ENCODE peak calls at places on chromosomes 2 and 18, in four cellular contexts. X is breast epithelium, P is astrocyte of the cerebellum, U is nephron progenitor cell. W is an unnamed sample.

GRCh38 chr18:76658627-76659026 is 163.6 kb upstream of the ZNF516 start:
- DNase-seq in X (no peak), P (no peak), U (peak; percentile 67), W (no peak)

GRCh38 chr2:165594231-165594934 is 124.9 kb downstream of the CSRNP3 start:
- DNase-seq in X (no peak), P (no peak), U (no peak), W (no peak)

GRCh38 chr18:8507881-8508280 is 101.4 kb upstream of the RAB12 start:
- DNase-seq in X (no peak), P (no peak), U (no peak), W (no peak)

GRCh38 chr18:39313992-39314391 is 1748.4 kb upstream of the CELF4 start:
- DNase-seq in X (no peak), P (no peak), U (peak; percentile 6), W (no peak)

GRCh38 chr2:65075605-65076344 is 19.6 kb downstream of the CEP68 start:
- DNase-seq in X (no peak), P (no peak), U (no peak), W (no peak)

GRCh38 chr2:167294031-167294774 is 405.9 kb downstream of the XIRP2 start:
- DNase-seq in X (no peak), P (no peak), U (peak; percentile 49), W (no peak)

GRCh38 chr2:205734436-205734835 is 52.1 kb downstream of the NRP2 start:
- DNase-seq in X (no peak), P (peak; percentile 70), U (no peak), W (no peak)

GRCh38 chr2:191521608-191522208 is 156.2 kb upstream of the NABP1 start:
- DNase-seq in X (no peak), P (peak; percentile 50), U (no peak), W (no peak)

GRCh38 chr2:171847627-171848026 is 46.4 kb downstream of the SLC25A12 start:
- DNase-seq in X (no peak), P (no peak), U (no peak), W (no peak)

GRCh38 chr2:152284398-152284797 is 50.6 kb upstream of the FMNL2 start:
- DNase-seq in X (no peak), P (peak; percentile 6), U (no peak), W (no peak)

GRCh38 chr2:63888490-63889402 is 47.0 kb downstream of the UGP2 start:
- DNase-seq in X (no peak), P (peak; percentile 31), U (peak; percentile 50), W (no peak)

GRCh38 chr2:3421053-3421452 is 41.6 kb downstream of the TRAPPC12 start:
- DNase-seq in X (no peak), P (no peak), U (no peak), W (no peak)

GRCh38 chr2:70679244-70679643 is 88.8 kb downstream of the ADD2 start:
- DNase-seq in X (no peak), P (no peak), U (no peak), W (no peak)

GRCh38 chr2:148614332-148615049 is 30.1 kb upstream of the EPC2 start:
- DNase-seq in X (no peak), P (peak; percentile 27), U (no peak), W (no peak)

GRCh38 chr2:241810304-241811208 is 1.6 kb downstream of the NEU4 start:
- DNase-seq in X (no peak), P (no peak), U (peak; percentile 4), W (no peak)

GRCh38 chr2:3198119-3198518 is 179.5 kb downstream of the EIPR1 start:
- DNase-seq in X (no peak), P (no peak), U (peak; percentile 23), W (no peak)

GRCh38 chr2:69789129-69789528 is 40.3 kb upstream of the GMCL1 start:
- DNase-seq in X (no peak), P (peak; percentile 51), U (peak; percentile 32), W (no peak)

GRCh38 chr2:164757934-164758695 is 83.5 kb downstream of the COBLL1 start:
- DNase-seq in X (no peak), P (peak; percentile 32), U (no peak), W (no peak)

GRCh38 chr2:140863713-140864112 is 1267.1 kb downstream of the LRP1B start:
- DNase-seq in X (no peak), P (peak; percentile 59), U (no peak), W (no peak)

GRCh38 chr2:75044291-75044690 is 85.8 kb downstream of the POLE4 start:
- DNase-seq in X (no peak), P (no peak), U (no peak), W (no peak)

GRCh38 chr2:20618468-20618885 is 32.4 kb downstream of the HS1BP3 start:
- DNase-seq in X (peak; percentile 51), P (no peak), U (no peak), W (peak; percentile 25)

GRCh38 chr18:55280515-55280914 is 307.5 kb downstream of the TCF4 start:
- DNase-seq in X (no peak), P (no peak), U (no peak), W (no peak)

GRCh38 chr2:174048238-174048637 is 83.1 kb upstream of the SP3 start:
- DNase-seq in X (no peak), P (no peak), U (no peak), W (no peak)

GRCh38 chr18:35268811-35269210 is 21.2 kb downstream of the ZSCAN30 start:
- DNase-seq in X (no peak), P (no peak), U (no peak), W (no peak)

GRCh38 chr2:102618452-102619413 is 620 bp upstream of the SLC9A2 start:
- DNase-seq in X (no peak), P (no peak), U (peak; percentile 66), W (no peak)

GRCh38 chr2:109475531-109476210 is 138.1 kb downstream of the SEPTIN10 start:
- DNase-seq in X (no peak), P (peak; percentile 36), U (no peak), W (no peak)

GRCh38 chr18:54806526-54806925 is 21.8 kb upstream of the RAB27B start:
- DNase-seq in X (no peak), P (no peak), U (no peak), W (no peak)

GRCh38 chr18:3935316-3935715 is 485.3 kb downstream of the TGIF1 start:
- DNase-seq in X (no peak), P (no peak), U (no peak), W (no peak)

GRCh38 chr18:72692086-72692485 is 147.9 kb upstream of the CBLN2 start:
- DNase-seq in X (no peak), P (no peak), U (peak; percentile 24), W (no peak)

GRCh38 chr2:191155608-191156071 is 4.8 kb upstream of the STAT4 start:
- DNase-seq in X (no peak), P (peak; percentile 28), U (no peak), W (no peak)

GRCh38 chr2:111135237-111135909 is 14.7 kb downstream of the BCL2L11 start:
- DNase-seq in X (no peak), P (no peak), U (no peak), W (no peak)

GRCh38 chr2:174046172-174046571 is 81.0 kb upstream of the SP3 start:
- DNase-seq in X (no peak), P (no peak), U (no peak), W (no peak)

GRCh38 chr2:149441255-149441654 is 110.9 kb downstream of the LYPD6 start:
- DNase-seq in X (no peak), P (no peak), U (no peak), W (no peak)

GRCh38 chr2:35598310-35598709 is 757.3 kb upstream of the CRIM1 start:
- DNase-seq in X (no peak), P (no peak), U (no peak), W (no peak)

GRCh38 chr2:182543746-182544525 is 117.1 kb upstream of the PDE1A start:
- DNase-seq in X (no peak), P (no peak), U (no peak), W (no peak)

GRCh38 chr2:241561811-241562210 is 3.3 kb downstream of the BOK start:
- DNase-seq in X (peak; percentile 83), P (peak; percentile 41), U (no peak), W (peak; percentile 45)

GRCh38 chr2:198762456-198762855 is 695.3 kb downstream of the SATB2 start:
- DNase-seq in X (no peak), P (no peak), U (no peak), W (no peak)

GRCh38 chr2:12619975-12620374 is 96.8 kb upstream of the TRIB2 start:
- DNase-seq in X (no peak), P (peak; percentile 97), U (no peak), W (no peak)

DNA sequence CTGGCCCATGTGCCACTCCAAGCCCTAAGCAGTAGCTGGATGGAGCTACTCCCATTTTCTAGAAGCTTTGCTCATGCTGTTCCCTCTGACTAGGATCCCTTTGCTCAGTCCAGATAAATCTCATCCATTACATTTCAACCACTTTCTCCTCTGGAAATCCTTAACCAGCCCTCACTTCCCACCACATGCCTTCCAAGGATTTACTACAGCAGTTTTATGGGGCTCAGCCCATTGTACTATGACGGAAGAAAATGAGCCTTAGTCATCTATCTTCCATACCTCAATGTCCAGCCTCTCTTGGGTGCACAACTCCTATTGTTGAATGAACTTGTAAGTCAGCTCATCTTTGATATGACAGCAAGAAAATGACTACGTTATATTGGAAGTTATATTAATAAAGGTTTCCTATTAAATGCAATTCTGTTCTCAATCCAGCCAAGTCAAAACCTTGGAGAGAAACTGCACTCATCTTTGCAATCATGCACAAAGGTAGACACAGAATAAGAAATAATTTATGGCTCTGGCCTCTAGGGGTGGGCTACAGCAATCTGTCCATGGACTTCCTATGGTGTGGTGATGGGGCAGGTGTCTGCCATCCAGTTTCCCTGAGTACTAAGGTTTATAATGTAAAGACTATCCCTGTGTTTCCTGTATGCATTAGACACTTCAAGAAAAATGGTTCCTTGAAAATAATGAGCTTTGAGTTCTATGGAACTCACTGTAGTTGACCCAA is 3.4 kb downstream of the B4GALT6 start:
- DNase-seq in X (no peak), P (no peak), U (no peak), W (no peak)
- TF ChIP-seq CTCF in X (no peak), P (peak; percentile 27), U (no peak), W (no peak)

GRCh38 chr2:181457741-181458425 is 697 bp downstream of the ITGA4 start:
- DNase-seq in X (no peak), P (no peak), U (peak; percentile 56), W (no peak)
- TF ChIP-seq CTCF in X (no peak), P (no peak), U (no peak), W (no peak)

GRCh38 chr2:41394541-41394940 is 653.3 kb upstream of the PKDCC start:
- DNase-seq in X (no peak), P (no peak), U (no peak), W (no peak)

GRCh38 chr2:41405429-41405828 is 642.4 kb upstream of the PKDCC start:
- DNase-seq in X (no peak), P (no peak), U (no peak), W (no peak)

GRCh38 chr2:41395692-41396091 is 652.1 kb upstream of the PKDCC start:
- DNase-seq in X (no peak), P (no peak), U (no peak), W (no peak)

DNA sequence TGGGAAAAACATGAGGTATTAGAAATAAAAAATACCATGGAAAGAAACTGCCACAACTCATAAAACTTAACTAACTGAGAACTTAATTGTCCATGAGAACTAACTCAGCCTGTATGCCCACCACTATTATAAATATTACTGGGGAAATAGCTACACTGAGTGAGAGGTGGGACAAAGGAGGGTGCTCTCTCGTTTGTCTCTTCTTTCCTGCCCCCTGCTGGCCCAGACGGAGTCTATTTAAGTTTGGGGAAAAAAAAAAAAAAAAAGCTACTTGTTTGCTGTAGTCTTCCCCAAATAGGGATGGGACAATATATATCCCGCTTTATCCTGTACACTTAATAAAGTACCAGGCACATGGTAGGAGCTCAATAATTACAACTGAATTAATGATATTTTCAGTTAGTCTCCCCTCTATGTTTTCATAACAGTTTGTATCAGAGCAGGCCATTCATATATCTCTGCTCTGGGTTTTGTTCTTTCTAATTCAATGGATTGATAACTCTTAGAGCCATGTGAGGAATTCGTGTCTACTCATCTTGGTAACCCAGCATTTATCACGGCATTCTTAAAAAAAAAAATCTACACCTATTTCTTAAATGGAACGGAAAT is 647.7 kb upstream of the PKDCC start:
- DNase-seq in X (no peak), P (no peak), U (peak; percentile 45), W (no peak)
- TF ChIP-seq CTCF in X (no peak), P (peak; percentile 41), U (peak; percentile 57), W (no peak)

GRCh38 chr2:29164101-29164846 is 49.1 kb downstream of the CLIP4 start:
- DNase-seq in X (no peak), P (no peak), U (no peak), W (no peak)
- TF ChIP-seq CTCF in X (no peak), P (no peak), U (no peak), W (no peak)

W was measured in omental fat pad.